ENCODE peak calls at places on chromosomes 2 and 18, in four cellular contexts. One of them, this sample, is unnamed.

GRCh38 chr2:240021488-240022104 is 3.5 kb downstream of the NDUFA10 start:
- DNase-seq in esophagus muscularis mucosa: no peak
- DNase-seq in fibroblast of the aortic adventitia: peak
- DNase-seq in GM20000: peak
- DNase-seq in this sample: peak

GRCh38 chr2:124283090-124283489 is 258.0 kb downstream of the CNTNAP5 start:
- DNase-seq in esophagus muscularis mucosa: peak
- DNase-seq in fibroblast of the aortic adventitia: peak
- DNase-seq in GM20000: no peak
- DNase-seq in this sample: no peak

GRCh38 chr18:28043631-28044030 is 133.3 kb downstream of the CDH2 start:
- DNase-seq in GM20000: no peak
- DNase-seq in esophagus muscularis mucosa: no peak
- DNase-seq in fibroblast of the aortic adventitia: no peak
- DNase-seq in this sample: no peak

GRCh38 chr2:216649573-216649972 is 16.4 kb downstream of the IGFBP2 start:
- DNase-seq in esophagus muscularis mucosa: no peak
- DNase-seq in fibroblast of the aortic adventitia: no peak
- DNase-seq in GM20000: no peak
- DNase-seq in this sample: no peak

GRCh38 chr18:50315100-50315871 is 27.8 kb upstream of the CXXC1 start:
- DNase-seq in fibroblast of the aortic adventitia: no peak
- DNase-seq in esophagus muscularis mucosa: no peak
- DNase-seq in GM20000: peak
- DNase-seq in this sample: no peak

GRCh38 chr2:64595397-64596160 is 58.1 kb downstream of the SERTAD2 start:
- DNase-seq in GM20000: no peak
- DNase-seq in fibroblast of the aortic adventitia: peak
- DNase-seq in esophagus muscularis mucosa: no peak
- DNase-seq in this sample: no peak

GRCh38 chr2:44777542-44777941 is 164.0 kb upstream of the SIX3 start:
- DNase-seq in GM20000: no peak
- DNase-seq in fibroblast of the aortic adventitia: no peak
- DNase-seq in esophagus muscularis mucosa: no peak
- DNase-seq in this sample: no peak

GRCh38 chr18:25805323-25805722 is 285.1 kb downstream of the SS18 start:
- DNase-seq in fibroblast of the aortic adventitia: peak
- DNase-seq in GM20000: no peak
- DNase-seq in esophagus muscularis mucosa: peak
- DNase-seq in this sample: no peak

GRCh38 chr2:16099326-16099725 is 159.0 kb downstream of the MYCN start:
- DNase-seq in fibroblast of the aortic adventitia: no peak
- DNase-seq in GM20000: no peak
- DNase-seq in esophagus muscularis mucosa: no peak
- DNase-seq in this sample: no peak

GRCh38 chr2:112814278-112814677 is 22.3 kb downstream of the IL1B start:
- DNase-seq in fibroblast of the aortic adventitia: peak
- DNase-seq in GM20000: no peak
- DNase-seq in esophagus muscularis mucosa: no peak
- DNase-seq in this sample: no peak

GRCh38 chr2:174600349-174600748 is 2.7 kb upstream of the WIPF1 start:
- DNase-seq in esophagus muscularis mucosa: no peak
- DNase-seq in GM20000: no peak
- DNase-seq in fibroblast of the aortic adventitia: no peak
- DNase-seq in this sample: no peak

GRCh38 chr2:129864719-129865118 is 114.7 kb upstream of the RAB6C start:
- DNase-seq in esophagus muscularis mucosa: no peak
- DNase-seq in fibroblast of the aortic adventitia: no peak
- DNase-seq in GM20000: no peak
- DNase-seq in this sample: no peak

GRCh38 chr2:168712053-168712452 is 90.4 kb upstream of the NOSTRIN start:
- DNase-seq in fibroblast of the aortic adventitia: no peak
- DNase-seq in GM20000: peak
- DNase-seq in esophagus muscularis mucosa: no peak
- DNase-seq in this sample: no peak

GRCh38 chr2:239365782-239366435 is 34.9 kb downstream of the HDAC4 start:
- DNase-seq in fibroblast of the aortic adventitia: no peak
- DNase-seq in esophagus muscularis mucosa: no peak
- DNase-seq in GM20000: no peak
- DNase-seq in this sample: no peak

GRCh38 chr2:179946810-179947485 is 60.1 kb downstream of the CWC22 start:
- DNase-seq in fibroblast of the aortic adventitia: no peak
- DNase-seq in esophagus muscularis mucosa: no peak
- DNase-seq in GM20000: no peak
- DNase-seq in this sample: no peak

GRCh38 chr2:109348190-109348589 is 219.2 kb downstream of the SH3RF3 start:
- DNase-seq in fibroblast of the aortic adventitia: no peak
- DNase-seq in GM20000: no peak
- DNase-seq in esophagus muscularis mucosa: peak
- DNase-seq in this sample: no peak

GRCh38 chr2:199744260-199744659 is 106.7 kb downstream of the FTCDNL1 start:
- DNase-seq in GM20000: no peak
- DNase-seq in fibroblast of the aortic adventitia: no peak
- DNase-seq in esophagus muscularis mucosa: no peak
- DNase-seq in this sample: no peak

GRCh38 chr18:63758616-63759015 is 16.6 kb upstream of the SERPINB7 start:
- DNase-seq in GM20000: no peak
- DNase-seq in esophagus muscularis mucosa: no peak
- DNase-seq in fibroblast of the aortic adventitia: no peak
- DNase-seq in this sample: no peak

GRCh38 chr2:191869781-191870180 is 22.9 kb upstream of the CAVIN2 start:
- DNase-seq in fibroblast of the aortic adventitia: peak
- DNase-seq in GM20000: no peak
- DNase-seq in esophagus muscularis mucosa: no peak
- DNase-seq in this sample: no peak

GRCh38 chr2:223969856-223970255 is 12.6 kb downstream of the MRPL44 start:
- DNase-seq in fibroblast of the aortic adventitia: peak
- DNase-seq in GM20000: no peak
- DNase-seq in esophagus muscularis mucosa: no peak
- DNase-seq in this sample: no peak

GRCh38 chr2:157087373-157088005 is 170.0 kb upstream of the GALNT5 start:
- DNase-seq in esophagus muscularis mucosa: no peak
- DNase-seq in fibroblast of the aortic adventitia: peak
- DNase-seq in GM20000: no peak
- DNase-seq in this sample: no peak

GRCh38 chr2:24409700-24410556 is 49.6 kb upstream of the ITSN2 start:
- DNase-seq in esophagus muscularis mucosa: no peak
- DNase-seq in GM20000: peak
- DNase-seq in fibroblast of the aortic adventitia: peak
- DNase-seq in this sample: peak

GRCh38 chr2:119464977-119465376 is 33.3 kb downstream of the TMEM37 start:
- DNase-seq in esophagus muscularis mucosa: no peak
- DNase-seq in fibroblast of the aortic adventitia: no peak
- DNase-seq in GM20000: no peak
- DNase-seq in this sample: no peak

GRCh38 chr18:57772387-57772799 is 30.7 kb downstream of the ATP8B1 start:
- DNase-seq in fibroblast of the aortic adventitia: no peak
- DNase-seq in GM20000: no peak
- DNase-seq in esophagus muscularis mucosa: no peak
- DNase-seq in this sample: no peak

GRCh38 chr18:36756262-36756661 is 72.5 kb downstream of the TPGS2 start:
- DNase-seq in esophagus muscularis mucosa: no peak
- DNase-seq in GM20000: no peak
- DNase-seq in fibroblast of the aortic adventitia: peak
- DNase-seq in this sample: no peak

GRCh38 chr18:13447621-13448020 is 229.1 kb downstream of the LDLRAD4 start:
- DNase-seq in GM20000: no peak
- DNase-seq in fibroblast of the aortic adventitia: peak
- DNase-seq in esophagus muscularis mucosa: no peak
- DNase-seq in this sample: no peak

GRCh38 chr2:10237392-10238321 is 65.0 kb upstream of the HPCAL1 start:
- DNase-seq in esophagus muscularis mucosa: no peak
- DNase-seq in GM20000: no peak
- DNase-seq in fibroblast of the aortic adventitia: no peak
- DNase-seq in this sample: no peak

GRCh38 chr2:100941646-100942240 is 60.3 kb upstream of the RPL31 start:
- DNase-seq in GM20000: no peak
- DNase-seq in fibroblast of the aortic adventitia: peak
- DNase-seq in esophagus muscularis mucosa: no peak
- DNase-seq in this sample: no peak

GRCh38 chr2:29071032-29071975 is 3.0 kb downstream of the PCARE start:
- DNase-seq in esophagus muscularis mucosa: no peak
- DNase-seq in GM20000: no peak
- DNase-seq in fibroblast of the aortic adventitia: no peak
- DNase-seq in this sample: no peak

GRCh38 chr18:49041677-49042570 is 91.2 kb upstream of the SMAD7 start:
- DNase-seq in fibroblast of the aortic adventitia: peak
- DNase-seq in GM20000: no peak
- DNase-seq in esophagus muscularis mucosa: no peak
- DNase-seq in this sample: no peak

GRCh38 chr18:21833619-21834300 is 93.2 kb downstream of the MIB1 start:
- DNase-seq in esophagus muscularis mucosa: no peak
- DNase-seq in fibroblast of the aortic adventitia: no peak
- DNase-seq in GM20000: no peak
- DNase-seq in this sample: peak

GRCh38 chr2:168948621-168949212 is 47.6 kb downstream of the G6PC2 start:
- DNase-seq in GM20000: peak
- DNase-seq in esophagus muscularis mucosa: no peak
- DNase-seq in fibroblast of the aortic adventitia: peak
- DNase-seq in this sample: no peak

GRCh38 chr2:140552634-140553033 is 1578.2 kb downstream of the LRP1B start:
- DNase-seq in GM20000: no peak
- DNase-seq in esophagus muscularis mucosa: no peak
- DNase-seq in fibroblast of the aortic adventitia: no peak
- DNase-seq in this sample: no peak

GRCh38 chr2:23425338-23425871 is 40.4 kb downstream of the KLHL29 start:
- DNase-seq in esophagus muscularis mucosa: no peak
- DNase-seq in fibroblast of the aortic adventitia: no peak
- DNase-seq in GM20000: no peak
- DNase-seq in this sample: no peak

GRCh38 chr2:33073018-33073417 is 126.3 kb downstream of the LTBP1 start:
- DNase-seq in GM20000: no peak
- DNase-seq in esophagus muscularis mucosa: no peak
- DNase-seq in fibroblast of the aortic adventitia: no peak
- DNase-seq in this sample: no peak

GRCh38 chr18:3256693-3257626 is 5.0 kb upstream of the MYL12B start:
- DNase-seq in esophagus muscularis mucosa: no peak
- DNase-seq in fibroblast of the aortic adventitia: peak
- DNase-seq in GM20000: peak
- DNase-seq in this sample: no peak

DNA sequence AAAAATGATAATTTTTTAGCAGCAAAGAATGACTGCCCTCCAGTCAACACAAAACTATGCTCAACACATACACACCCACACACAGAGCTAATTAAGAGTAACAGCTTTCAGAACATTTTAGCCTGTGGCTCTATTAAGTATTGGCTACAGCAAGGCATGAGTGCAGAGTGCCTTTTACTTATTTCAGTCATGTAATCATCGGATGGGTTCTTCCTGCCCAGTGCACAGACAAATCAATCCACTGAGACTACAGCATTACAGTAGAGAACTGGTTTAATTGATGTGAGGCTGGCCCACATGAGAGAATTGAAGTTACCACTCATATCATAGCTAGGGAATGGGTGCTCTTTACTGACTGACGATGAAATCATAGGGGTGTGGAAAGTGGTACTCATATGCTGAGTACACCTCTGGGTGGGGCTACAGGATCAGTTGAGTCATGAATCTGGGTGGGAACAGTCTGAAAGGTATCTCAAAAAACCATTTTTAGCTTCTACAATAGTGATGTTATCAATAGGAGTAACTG is 241.0 kb downstream of the FSIP2 start:
- DNase-seq in esophagus muscularis mucosa: no peak
- DNase-seq in fibroblast of the aortic adventitia: no peak
- DNase-seq in GM20000: no peak
- DNase-seq in this sample: no peak
- TF ChIP-seq CTCF in esophagus muscularis mucosa: no peak
- TF ChIP-seq CTCF in fibroblast of the aortic adventitia: peak
- TF ChIP-seq CTCF in GM20000: no peak
- TF ChIP-seq CTCF in this sample: peak

DNA sequence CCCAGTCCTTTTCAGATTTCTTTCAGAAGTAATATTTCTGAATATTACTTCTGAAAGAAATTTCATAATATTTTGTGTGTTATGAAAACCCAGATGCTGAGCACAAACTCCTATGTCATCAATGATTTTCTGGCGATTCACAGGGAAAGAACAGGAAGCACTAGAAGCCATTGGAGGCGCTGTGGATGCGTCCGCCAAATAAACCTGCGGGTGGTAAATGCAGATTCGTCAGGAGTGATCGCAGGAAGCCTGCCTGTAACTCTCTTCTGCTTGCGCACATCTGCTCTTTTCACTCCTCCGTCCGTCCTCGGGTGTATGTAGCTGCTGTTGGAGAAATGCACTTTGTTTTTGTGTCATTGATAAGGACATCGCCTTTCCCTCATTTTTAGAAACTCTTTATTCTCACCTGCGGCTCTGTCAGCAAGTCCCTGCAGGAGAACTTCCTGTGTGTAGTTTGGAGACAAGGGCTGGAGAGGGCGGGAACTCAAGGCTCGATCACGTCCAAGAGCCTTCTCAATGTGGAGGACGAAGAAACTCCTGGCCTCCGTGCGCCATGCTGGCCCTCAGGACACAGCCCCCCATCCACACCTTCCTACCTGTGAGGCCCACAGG is 483.8 kb downstream of the GALR1 start:
- DNase-seq in fibroblast of the aortic adventitia: no peak
- DNase-seq in esophagus muscularis mucosa: no peak
- DNase-seq in GM20000: no peak
- DNase-seq in this sample: no peak
- TF ChIP-seq CTCF in fibroblast of the aortic adventitia: no peak
- TF ChIP-seq CTCF in esophagus muscularis mucosa: no peak
- TF ChIP-seq CTCF in GM20000: no peak
- TF ChIP-seq CTCF in this sample: no peak

GRCh38 chr2:7203056-7203467 is 285.9 kb downstream of the RNF144A start:
- DNase-seq in fibroblast of the aortic adventitia: peak
- DNase-seq in GM20000: peak
- DNase-seq in esophagus muscularis mucosa: no peak
- DNase-seq in this sample: no peak
- TF ChIP-seq CTCF in fibroblast of the aortic adventitia: peak
- TF ChIP-seq CTCF in GM20000: peak
- TF ChIP-seq CTCF in esophagus muscularis mucosa: peak
- TF ChIP-seq CTCF in this sample: peak

GRCh38 chr18:74116628-74117554 is 30.7 kb downstream of the FBXO15 start:
- DNase-seq in fibroblast of the aortic adventitia: peak
- DNase-seq in esophagus muscularis mucosa: peak
- DNase-seq in GM20000: no peak
- DNase-seq in this sample: no peak
- TF ChIP-seq CTCF in fibroblast of the aortic adventitia: peak
- TF ChIP-seq CTCF in esophagus muscularis mucosa: peak
- TF ChIP-seq CTCF in GM20000: no peak
- TF ChIP-seq CTCF in this sample: peak

GRCh38 chr2:42238644-42239288 is 69.6 kb downstream of the EML4 start:
- DNase-seq in esophagus muscularis mucosa: no peak
- DNase-seq in fibroblast of the aortic adventitia: peak
- DNase-seq in GM20000: no peak
- DNase-seq in this sample: no peak
- TF ChIP-seq CTCF in esophagus muscularis mucosa: peak
- TF ChIP-seq CTCF in fibroblast of the aortic adventitia: peak
- TF ChIP-seq CTCF in GM20000: peak
- TF ChIP-seq CTCF in this sample: peak

GRCh38 chr18:8982416-8983183 is 119.9 kb upstream of the NDUFV2 start:
- DNase-seq in GM20000: peak
- DNase-seq in esophagus muscularis mucosa: no peak
- DNase-seq in fibroblast of the aortic adventitia: peak
- DNase-seq in this sample: no peak
- TF ChIP-seq CTCF in GM20000: peak
- TF ChIP-seq CTCF in esophagus muscularis mucosa: peak
- TF ChIP-seq CTCF in fibroblast of the aortic adventitia: peak
- TF ChIP-seq CTCF in this sample: peak

GRCh38 chr2:107627164-107627563 is 199.5 kb upstream of the RGPD4 start:
- DNase-seq in GM20000: no peak
- DNase-seq in fibroblast of the aortic adventitia: no peak
- DNase-seq in esophagus muscularis mucosa: no peak
- DNase-seq in this sample: no peak
- TF ChIP-seq CTCF in GM20000: no peak
- TF ChIP-seq CTCF in fibroblast of the aortic adventitia: no peak
- TF ChIP-seq CTCF in esophagus muscularis mucosa: no peak
- TF ChIP-seq CTCF in this sample: no peak